ENCODE peak calls at places on chromosomes 12 and 14, in six cellular contexts. One of them, this sample, is unnamed.

GRCh38 chr12:123398918-123399617 is 15.1 kb downstream of the KMT5A start:
- DNase-seq in activated CD8-positive, alpha-beta T cell treated with anti-CD3 and anti-CD28 coated beads for 36 hours: no peak
- DNase-seq in WTC11: no peak
- DNase-seq in neural crest cell: no peak
- DNase-seq in RWPE2: no peak
- DNase-seq in A549: no peak
- DNase-seq in this sample: no peak

GRCh38 chr12:50562485-50563433 is 58.0 kb downstream of the DIP2B start:
- DNase-seq in activated CD8-positive, alpha-beta T cell treated with anti-CD3 and anti-CD28 coated beads for 36 hours: no peak
- DNase-seq in WTC11: no peak
- DNase-seq in neural crest cell: no peak
- DNase-seq in RWPE2: no peak
- DNase-seq in A549: no peak
- DNase-seq in this sample: no peak

GRCh38 chr14:60317609-60318008 is 68.6 kb downstream of the PPM1A start:
- DNase-seq in activated CD8-positive, alpha-beta T cell treated with anti-CD3 and anti-CD28 coated beads for 36 hours: no peak
- DNase-seq in WTC11: no peak
- DNase-seq in neural crest cell: no peak
- DNase-seq in RWPE2: no peak
- DNase-seq in A549: no peak
- DNase-seq in this sample: no peak

GRCh38 chr12:81596558-81596957 is 162.6 kb downstream of the PPFIA2 start:
- DNase-seq in activated CD8-positive, alpha-beta T cell treated with anti-CD3 and anti-CD28 coated beads for 36 hours: no peak
- DNase-seq in WTC11: no peak
- DNase-seq in neural crest cell: no peak
- DNase-seq in RWPE2: no peak
- DNase-seq in A549: no peak
- DNase-seq in this sample: no peak

GRCh38 chr12:78622529-78623221 is 241.9 kb upstream of the SYT1 start:
- DNase-seq in activated CD8-positive, alpha-beta T cell treated with anti-CD3 and anti-CD28 coated beads for 36 hours: no peak
- DNase-seq in WTC11: no peak
- DNase-seq in neural crest cell: no peak
- DNase-seq in RWPE2: no peak
- DNase-seq in A549: no peak
- DNase-seq in this sample: no peak

GRCh38 chr12:100166232-100166631 is 23.6 kb upstream of the BLTP3B start:
- DNase-seq in activated CD8-positive, alpha-beta T cell treated with anti-CD3 and anti-CD28 coated beads for 36 hours: no peak
- DNase-seq in WTC11: no peak
- DNase-seq in neural crest cell: no peak
- DNase-seq in RWPE2: no peak
- DNase-seq in A549: no peak
- DNase-seq in this sample: no peak

GRCh38 chr12:119916111-119916510 is 39.0 kb upstream of the CIT start:
- DNase-seq in activated CD8-positive, alpha-beta T cell treated with anti-CD3 and anti-CD28 coated beads for 36 hours: no peak
- DNase-seq in WTC11: no peak
- DNase-seq in neural crest cell: no peak
- DNase-seq in RWPE2: no peak
- DNase-seq in A549: no peak
- DNase-seq in this sample: no peak

GRCh38 chr14:51448831-51449665 is 202.7 kb upstream of the FRMD6 start:
- DNase-seq in activated CD8-positive, alpha-beta T cell treated with anti-CD3 and anti-CD28 coated beads for 36 hours: no peak
- DNase-seq in WTC11: no peak
- DNase-seq in neural crest cell: no peak
- DNase-seq in RWPE2: no peak
- DNase-seq in A549: no peak
- DNase-seq in this sample: no peak

GRCh38 chr12:913919-914718 is 35.4 kb downstream of the RAD52 start:
- DNase-seq in activated CD8-positive, alpha-beta T cell treated with anti-CD3 and anti-CD28 coated beads for 36 hours: no peak
- DNase-seq in WTC11: no peak
- DNase-seq in neural crest cell: no peak
- DNase-seq in RWPE2: peak
- DNase-seq in A549: no peak
- DNase-seq in this sample: no peak

GRCh38 chr14:51603495-51603894 is 48.2 kb upstream of the FRMD6 start:
- DNase-seq in activated CD8-positive, alpha-beta T cell treated with anti-CD3 and anti-CD28 coated beads for 36 hours: no peak
- DNase-seq in WTC11: no peak
- DNase-seq in neural crest cell: no peak
- DNase-seq in RWPE2: no peak
- DNase-seq in A549: no peak
- DNase-seq in this sample: no peak

GRCh38 chr12:131640436-131640969 is 70.4 kb upstream of the SFSWAP start:
- DNase-seq in activated CD8-positive, alpha-beta T cell treated with anti-CD3 and anti-CD28 coated beads for 36 hours: no peak
- DNase-seq in WTC11: no peak
- DNase-seq in neural crest cell: no peak
- DNase-seq in RWPE2: no peak
- DNase-seq in A549: no peak
- DNase-seq in this sample: no peak

GRCh38 chr12:122422769-122423257 is 344 bp upstream of the CLIP1 start:
- DNase-seq in activated CD8-positive, alpha-beta T cell treated with anti-CD3 and anti-CD28 coated beads for 36 hours: peak
- DNase-seq in WTC11: peak
- DNase-seq in neural crest cell: no peak
- DNase-seq in RWPE2: no peak
- DNase-seq in A549: peak
- DNase-seq in this sample: peak

GRCh38 chr12:32437095-32437515 is 37.7 kb downstream of the FGD4 start:
- DNase-seq in activated CD8-positive, alpha-beta T cell treated with anti-CD3 and anti-CD28 coated beads for 36 hours: no peak
- DNase-seq in WTC11: no peak
- DNase-seq in neural crest cell: no peak
- DNase-seq in RWPE2: peak
- DNase-seq in A549: peak
- DNase-seq in this sample: no peak

GRCh38 chr14:71620401-71620800 is 311.8 kb upstream of the RGS6 start:
- DNase-seq in activated CD8-positive, alpha-beta T cell treated with anti-CD3 and anti-CD28 coated beads for 36 hours: no peak
- DNase-seq in WTC11: no peak
- DNase-seq in neural crest cell: no peak
- DNase-seq in RWPE2: no peak
- DNase-seq in A549: no peak
- DNase-seq in this sample: no peak

GRCh38 chr14:72521968-72522741 is 371.7 kb downstream of the DPF3 start:
- DNase-seq in activated CD8-positive, alpha-beta T cell treated with anti-CD3 and anti-CD28 coated beads for 36 hours: no peak
- DNase-seq in WTC11: no peak
- DNase-seq in neural crest cell: no peak
- DNase-seq in RWPE2: no peak
- DNase-seq in A549: no peak
- DNase-seq in this sample: no peak

GRCh38 chr12:48356041-48356768 is 5.5 kb upstream of the ZNF641 start:
- DNase-seq in activated CD8-positive, alpha-beta T cell treated with anti-CD3 and anti-CD28 coated beads for 36 hours: no peak
- DNase-seq in WTC11: no peak
- DNase-seq in neural crest cell: no peak
- DNase-seq in RWPE2: no peak
- DNase-seq in A549: peak
- DNase-seq in this sample: no peak

GRCh38 chr14:103880334-103880985 is 33.1 kb upstream of the PPP1R13B start:
- DNase-seq in activated CD8-positive, alpha-beta T cell treated with anti-CD3 and anti-CD28 coated beads for 36 hours: peak
- DNase-seq in WTC11: no peak
- DNase-seq in neural crest cell: no peak
- DNase-seq in RWPE2: no peak
- DNase-seq in A549: no peak
- DNase-seq in this sample: no peak

GRCh38 chr12:112321277-112321676 is 61.0 kb downstream of the HECTD4 start:
- DNase-seq in activated CD8-positive, alpha-beta T cell treated with anti-CD3 and anti-CD28 coated beads for 36 hours: no peak
- DNase-seq in WTC11: no peak
- DNase-seq in neural crest cell: no peak
- DNase-seq in RWPE2: no peak
- DNase-seq in A549: no peak
- DNase-seq in this sample: no peak

GRCh38 chr14:37203423-37203822 is 5.7 kb downstream of the MIPOL1 start:
- DNase-seq in activated CD8-positive, alpha-beta T cell treated with anti-CD3 and anti-CD28 coated beads for 36 hours: no peak
- DNase-seq in WTC11: no peak
- DNase-seq in neural crest cell: no peak
- DNase-seq in RWPE2: no peak
- DNase-seq in A549: no peak
- DNase-seq in this sample: no peak

GRCh38 chr14:21078726-21079125 is 8.6 kb downstream of the ARHGEF40 start:
- DNase-seq in activated CD8-positive, alpha-beta T cell treated with anti-CD3 and anti-CD28 coated beads for 36 hours: no peak
- DNase-seq in WTC11: no peak
- DNase-seq in neural crest cell: no peak
- DNase-seq in RWPE2: no peak
- DNase-seq in A549: no peak
- DNase-seq in this sample: no peak

GRCh38 chr14:100818221-100818699 is 7.7 kb upstream of the MEG3 start:
- DNase-seq in activated CD8-positive, alpha-beta T cell treated with anti-CD3 and anti-CD28 coated beads for 36 hours: no peak
- DNase-seq in WTC11: no peak
- DNase-seq in neural crest cell: no peak
- DNase-seq in RWPE2: no peak
- DNase-seq in A549: no peak
- DNase-seq in this sample: no peak

GRCh38 chr12:66960704-66961690 is 282.1 kb upstream of the GRIP1 start:
- DNase-seq in activated CD8-positive, alpha-beta T cell treated with anti-CD3 and anti-CD28 coated beads for 36 hours: no peak
- DNase-seq in WTC11: no peak
- DNase-seq in neural crest cell: no peak
- DNase-seq in RWPE2: no peak
- DNase-seq in A549: no peak
- DNase-seq in this sample: no peak

GRCh38 chr12:120849765-120850164 is 54.4 kb downstream of the SPPL3 start:
- DNase-seq in activated CD8-positive, alpha-beta T cell treated with anti-CD3 and anti-CD28 coated beads for 36 hours: peak
- DNase-seq in WTC11: no peak
- DNase-seq in neural crest cell: no peak
- DNase-seq in RWPE2: no peak
- DNase-seq in A549: peak
- DNase-seq in this sample: no peak

GRCh38 chr14:79510659-79511058 is 700.6 kb downstream of the DIO2 start:
- DNase-seq in activated CD8-positive, alpha-beta T cell treated with anti-CD3 and anti-CD28 coated beads for 36 hours: no peak
- DNase-seq in WTC11: no peak
- DNase-seq in neural crest cell: no peak
- DNase-seq in RWPE2: no peak
- DNase-seq in A549: peak
- DNase-seq in this sample: no peak

GRCh38 chr14:45610303-45610702 is 357.3 kb upstream of the MIS18BP1 start:
- DNase-seq in activated CD8-positive, alpha-beta T cell treated with anti-CD3 and anti-CD28 coated beads for 36 hours: no peak
- DNase-seq in WTC11: no peak
- DNase-seq in neural crest cell: no peak
- DNase-seq in RWPE2: no peak
- DNase-seq in A549: peak
- DNase-seq in this sample: no peak
- TF ChIP-seq CTCF in activated CD8-positive, alpha-beta T cell treated with anti-CD3 and anti-CD28 coated beads for 36 hours: no peak
- TF ChIP-seq CTCF in WTC11: no peak
- TF ChIP-seq CTCF in neural crest cell: peak
- TF ChIP-seq CTCF in RWPE2: peak
- TF ChIP-seq CTCF in A549: no peak
- TF ChIP-seq CTCF in this sample: no peak

DNA sequence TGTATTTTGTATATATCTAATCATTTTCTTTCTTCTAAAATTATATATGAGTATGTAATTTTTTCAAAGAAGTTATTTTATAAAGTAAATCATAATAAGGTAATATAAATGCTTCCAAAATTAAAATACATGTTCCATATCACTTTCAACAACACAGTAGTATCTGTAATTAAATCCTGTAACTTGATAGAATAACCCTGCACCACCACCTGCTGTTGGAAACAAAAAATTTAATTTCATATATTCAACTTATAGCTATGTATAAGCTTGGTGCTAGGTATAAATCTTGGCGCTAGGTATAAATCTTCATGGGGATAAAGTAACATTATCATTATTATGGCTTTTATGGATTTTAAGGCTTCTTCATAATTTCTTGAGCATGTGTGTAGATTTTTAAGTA is 149.7 kb upstream of the DCN start:
- DNase-seq in activated CD8-positive, alpha-beta T cell treated with anti-CD3 and anti-CD28 coated beads for 36 hours: no peak
- DNase-seq in WTC11: no peak
- DNase-seq in neural crest cell: no peak
- DNase-seq in RWPE2: no peak
- DNase-seq in A549: no peak
- DNase-seq in this sample: no peak
- TF ChIP-seq CTCF in activated CD8-positive, alpha-beta T cell treated with anti-CD3 and anti-CD28 coated beads for 36 hours: no peak
- TF ChIP-seq CTCF in WTC11: no peak
- TF ChIP-seq CTCF in neural crest cell: no peak
- TF ChIP-seq CTCF in RWPE2: peak
- TF ChIP-seq CTCF in A549: no peak
- TF ChIP-seq CTCF in this sample: no peak

DNA sequence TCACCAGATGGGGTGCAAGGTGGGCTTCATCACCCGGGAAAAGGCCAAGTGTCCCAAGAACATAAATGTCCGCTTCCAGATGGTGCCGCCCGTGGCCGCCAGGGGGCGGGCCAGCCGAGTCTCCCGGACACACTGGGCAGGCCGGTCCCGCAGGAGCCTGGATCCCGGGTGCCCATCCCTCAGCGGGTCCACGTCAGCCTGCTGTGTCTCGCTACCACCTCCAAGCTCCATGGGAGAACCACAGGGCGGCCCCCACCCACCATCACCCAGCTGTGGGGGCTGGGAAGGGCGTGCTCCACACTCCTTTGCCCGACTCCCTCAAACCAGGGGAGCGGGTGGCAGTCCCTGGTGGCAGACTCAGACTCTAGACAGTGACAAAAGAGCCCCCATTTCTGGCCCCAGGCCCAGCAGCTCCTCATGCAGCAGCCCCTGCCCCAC is 22.0 kb upstream of the NUDT14 start:
- DNase-seq in activated CD8-positive, alpha-beta T cell treated with anti-CD3 and anti-CD28 coated beads for 36 hours: peak
- DNase-seq in WTC11: peak
- DNase-seq in neural crest cell: peak
- DNase-seq in RWPE2: no peak
- DNase-seq in A549: peak
- DNase-seq in this sample: peak
- TF ChIP-seq CTCF in activated CD8-positive, alpha-beta T cell treated with anti-CD3 and anti-CD28 coated beads for 36 hours: peak
- TF ChIP-seq CTCF in WTC11: peak
- TF ChIP-seq CTCF in neural crest cell: peak
- TF ChIP-seq CTCF in RWPE2: peak
- TF ChIP-seq CTCF in A549: peak
- TF ChIP-seq CTCF in this sample: peak

GRCh38 chr14:32724864-32725550 is 213.7 kb upstream of the NPAS3 start:
- DNase-seq in activated CD8-positive, alpha-beta T cell treated with anti-CD3 and anti-CD28 coated beads for 36 hours: no peak
- DNase-seq in WTC11: peak
- DNase-seq in neural crest cell: no peak
- DNase-seq in RWPE2: no peak
- DNase-seq in A549: no peak
- DNase-seq in this sample: no peak

GRCh38 chr14:32727827-32728226 is 210.9 kb upstream of the NPAS3 start:
- DNase-seq in activated CD8-positive, alpha-beta T cell treated with anti-CD3 and anti-CD28 coated beads for 36 hours: no peak
- DNase-seq in WTC11: no peak
- DNase-seq in neural crest cell: peak
- DNase-seq in RWPE2: no peak
- DNase-seq in A549: no peak
- DNase-seq in this sample: no peak

GRCh38 chr14:32726516-32726915 is 212.2 kb upstream of the NPAS3 start:
- DNase-seq in activated CD8-positive, alpha-beta T cell treated with anti-CD3 and anti-CD28 coated beads for 36 hours: no peak
- DNase-seq in WTC11: no peak
- DNase-seq in neural crest cell: no peak
- DNase-seq in RWPE2: no peak
- DNase-seq in A549: no peak
- DNase-seq in this sample: no peak

GRCh38 chr14:32720927-32721326 is 217.8 kb upstream of the NPAS3 start:
- DNase-seq in activated CD8-positive, alpha-beta T cell treated with anti-CD3 and anti-CD28 coated beads for 36 hours: no peak
- DNase-seq in WTC11: no peak
- DNase-seq in neural crest cell: no peak
- DNase-seq in RWPE2: no peak
- DNase-seq in A549: no peak
- DNase-seq in this sample: no peak

DNA sequence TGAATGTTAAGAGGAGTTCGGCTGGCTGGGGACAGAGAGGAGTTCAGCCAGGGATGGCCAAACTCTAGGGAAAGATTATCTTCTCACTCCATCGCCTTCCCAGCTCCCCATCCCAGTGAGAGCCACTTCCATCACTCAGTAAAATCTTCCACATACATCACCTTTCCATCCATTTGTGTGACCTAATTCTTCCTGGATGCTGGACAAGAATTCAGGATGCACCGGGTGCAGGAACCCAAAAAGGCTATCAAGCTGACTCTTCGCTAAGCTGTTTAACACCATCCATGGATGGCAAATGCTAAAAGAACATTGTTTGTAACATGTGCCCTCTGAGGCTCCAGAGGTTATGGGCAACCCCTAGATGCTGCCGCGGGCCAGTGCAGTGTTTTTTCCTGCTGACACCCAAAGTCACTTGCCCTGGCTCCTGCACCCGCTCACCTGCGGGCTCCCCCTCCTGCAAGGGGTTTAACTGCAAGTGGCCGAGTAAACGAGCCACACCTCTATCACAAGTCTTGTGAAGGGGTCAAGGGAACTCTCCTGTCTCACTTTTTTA is 216.0 kb upstream of the NPAS3 start:
- DNase-seq in activated CD8-positive, alpha-beta T cell treated with anti-CD3 and anti-CD28 coated beads for 36 hours: no peak
- DNase-seq in WTC11: no peak
- DNase-seq in neural crest cell: no peak
- DNase-seq in RWPE2: no peak
- DNase-seq in A549: no peak
- DNase-seq in this sample: no peak
- TF ChIP-seq CTCF in activated CD8-positive, alpha-beta T cell treated with anti-CD3 and anti-CD28 coated beads for 36 hours: no peak
- TF ChIP-seq CTCF in WTC11: no peak
- TF ChIP-seq CTCF in neural crest cell: no peak
- TF ChIP-seq CTCF in RWPE2: no peak
- TF ChIP-seq CTCF in A549: no peak
- TF ChIP-seq CTCF in this sample: no peak

This sample was measured in endothelial cell.